ENCODE peak calls at places on chromosomes 6 and 20, in eight cellular contexts. K is NCI-H748 treated with DMSO at 0.1 percent for 48 hours; L is activated CD8-positive, alpha-beta memory T cell treated with anti-CD3 and anti-CD28 coated beads for 24 hours; X is GM04503; D is posterior cingulate gyrus; R is A549; Z is stimulated activated CD4-positive, alpha-beta T cell treated with anti-CD3 and anti-CD28 coated beads, TNF-alpha, amount 100 ng/mL, for 1 hour; G is putamen. V is an unnamed sample.

GRCh38 chr20:57708694-57709673 is 831 bp downstream of the PMEPA1 start:
- DNase-seq in G (no peak), R (no peak), Z (no peak), D (peak), L (peak), K (no peak), X (no peak), V (peak)

GRCh38 chr6:100317031-100317430 is 147.7 kb downstream of the SIM1 start:
- DNase-seq in Z (no peak), K (no peak), G (no peak), D (no peak), L (no peak), X (no peak), R (no peak), V (no peak)

GRCh38 chr6:8269856-8270454 is 165.4 kb downstream of the SLC35B3 start:
- DNase-seq in X (no peak), Z (no peak), D (no peak), L (no peak), R (no peak), K (no peak), G (no peak), V (no peak)

GRCh38 chr6:44698602-44699001 is 311.1 kb downstream of the CDC5L start:
- DNase-seq in G (no peak), K (no peak), L (no peak), R (no peak), Z (no peak), D (no peak), X (no peak), V (no peak)

GRCh38 chr6:167079853-167080297 is 43.0 kb upstream of the CCR6 start:
- DNase-seq in R (no peak), G (peak), K (no peak), D (no peak), X (no peak), L (peak), Z (no peak), V (no peak)

GRCh38 chr6:11214438-11214837 is 18.0 kb downstream of the NEDD9 start:
- DNase-seq in K (no peak), Z (no peak), X (no peak), D (peak), L (no peak), G (no peak), R (no peak), V (peak)

GRCh38 chr6:164098857-164099534 is 684.5 kb downstream of the QKI start:
- DNase-seq in G (no peak), D (no peak), K (no peak), Z (no peak), L (no peak), X (no peak), R (no peak), V (no peak)

GRCh38 chr6:33189164-33189563 is 3.1 kb downstream of the COL11A2 start:
- DNase-seq in R (no peak), D (peak), X (no peak), K (no peak), L (no peak), G (no peak), Z (no peak), V (no peak)

GRCh38 chr20:10667077-10667401 is 6.8 kb downstream of the JAG1 start:
- DNase-seq in L (no peak), R (no peak), K (no peak), G (no peak), D (peak), Z (no peak), X (no peak), V (no peak)

GRCh38 chr6:170293881-170294755 is 3.2 kb upstream of the DLL1 start:
- DNase-seq in K (no peak), R (no peak), X (no peak), D (no peak), L (peak), Z (no peak), G (no peak), V (peak)

GRCh38 chr6:80449756-80450155 is 343.3 kb downstream of the BCKDHB start:
- DNase-seq in Z (no peak), D (no peak), G (no peak), X (no peak), L (no peak), K (no peak), R (no peak), V (no peak)

GRCh38 chr6:7692453-7692784 is 33.5 kb upstream of the BMP6 start:
- DNase-seq in K (peak), D (no peak), G (no peak), X (no peak), R (no peak), L (no peak), Z (no peak), V (no peak)